ENCODE peak calls at places on chromosomes 13 and 19, in five cellular contexts. One of them, this sample, is unnamed.

GRCh38 chr19:47430041-47430802 is 10.9 kb upstream of the MEIS3 start:
- DNase-seq in IMR-90: peak
- DNase-seq in psoas muscle: no peak
- DNase-seq in H9: peak
- DNase-seq in cardiac muscle cell: peak
- DNase-seq in this sample: peak

GRCh38 chr13:43981091-43981490 is 101.4 kb downstream of the LACC1 start:
- DNase-seq in IMR-90: no peak
- DNase-seq in psoas muscle: no peak
- DNase-seq in H9: peak
- DNase-seq in cardiac muscle cell: no peak
- DNase-seq in this sample: no peak

GRCh38 chr13:50732712-50733111 is 110.8 kb downstream of the DLEU7 start:
- DNase-seq in IMR-90: peak
- DNase-seq in psoas muscle: no peak
- DNase-seq in H9: no peak
- DNase-seq in cardiac muscle cell: no peak
- DNase-seq in this sample: no peak

GRCh38 chr19:28303502-28303901 is 909.4 kb downstream of the UQCRFS1 start:
- DNase-seq in IMR-90: no peak
- DNase-seq in psoas muscle: no peak
- DNase-seq in H9: no peak
- DNase-seq in cardiac muscle cell: no peak
- DNase-seq in this sample: no peak

GRCh38 chr13:24050796-24051715 is 109.5 kb upstream of the SPATA13 start:
- DNase-seq in IMR-90: no peak
- DNase-seq in psoas muscle: no peak
- DNase-seq in H9: no peak
- DNase-seq in cardiac muscle cell: no peak
- DNase-seq in this sample: no peak

GRCh38 chr19:33900817-33901216 is 104.1 kb downstream of the KCTD15 start:
- DNase-seq in IMR-90: no peak
- DNase-seq in psoas muscle: no peak
- DNase-seq in H9: no peak
- DNase-seq in cardiac muscle cell: no peak
- DNase-seq in this sample: no peak

GRCh38 chr13:31161583-31162150 is at the start of gene HSPH1:
- DNase-seq in IMR-90: peak
- DNase-seq in psoas muscle: peak
- DNase-seq in H9: peak
- DNase-seq in cardiac muscle cell: peak
- DNase-seq in this sample: peak

GRCh38 chr13:101415358-101416174 is 742 bp downstream of the NALCN start:
- DNase-seq in IMR-90: no peak
- DNase-seq in psoas muscle: peak
- DNase-seq in H9: no peak
- DNase-seq in cardiac muscle cell: no peak
- DNase-seq in this sample: no peak

GRCh38 chr13:63124863-63125262 is 1709.2 kb upstream of the PCDH20 start:
- DNase-seq in IMR-90: peak
- DNase-seq in psoas muscle: no peak
- DNase-seq in H9: no peak
- DNase-seq in cardiac muscle cell: peak
- DNase-seq in this sample: no peak

GRCh38 chr13:79212064-79212619 is 193.9 kb downstream of the RBM26 start:
- DNase-seq in IMR-90: no peak
- DNase-seq in psoas muscle: no peak
- DNase-seq in H9: no peak
- DNase-seq in cardiac muscle cell: no peak
- DNase-seq in this sample: no peak

GRCh38 chr19:29680447-29680846 is 15.2 kb downstream of the PLEKHF1 start:
- DNase-seq in IMR-90: no peak
- DNase-seq in psoas muscle: peak
- DNase-seq in H9: no peak
- DNase-seq in cardiac muscle cell: no peak
- DNase-seq in this sample: peak

GRCh38 chr13:101875717-101876393 is 423.4 kb downstream of the ITGBL1 start:
- DNase-seq in IMR-90: peak
- DNase-seq in psoas muscle: no peak
- DNase-seq in H9: no peak
- DNase-seq in cardiac muscle cell: no peak
- DNase-seq in this sample: no peak

GRCh38 chr13:34076943-34077703 is 259.2 kb downstream of the RFC3 start:
- DNase-seq in IMR-90: peak
- DNase-seq in psoas muscle: no peak
- DNase-seq in H9: no peak
- DNase-seq in cardiac muscle cell: peak
- DNase-seq in this sample: no peak

GRCh38 chr13:46717275-46717674 is 79.7 kb downstream of the ESD start:
- DNase-seq in IMR-90: no peak
- DNase-seq in psoas muscle: no peak
- DNase-seq in H9: no peak
- DNase-seq in cardiac muscle cell: no peak
- DNase-seq in this sample: no peak

GRCh38 chr19:13817615-13818371 is 22.6 kb downstream of the ZSWIM4 start:
- DNase-seq in IMR-90: no peak
- DNase-seq in psoas muscle: no peak
- DNase-seq in H9: peak
- DNase-seq in cardiac muscle cell: peak
- DNase-seq in this sample: peak

GRCh38 chr19:47284324-47284899 is 9.7 kb downstream of the INAFM1 start:
- DNase-seq in IMR-90: peak
- DNase-seq in psoas muscle: no peak
- DNase-seq in H9: no peak
- DNase-seq in cardiac muscle cell: peak
- DNase-seq in this sample: no peak

GRCh38 chr19:56217039-56217949 is 15.2 kb downstream of the ZSCAN5C start:
- DNase-seq in IMR-90: peak
- DNase-seq in psoas muscle: no peak
- DNase-seq in H9: peak
- DNase-seq in cardiac muscle cell: no peak
- DNase-seq in this sample: no peak

GRCh38 chr13:58004761-58005160 is 373.2 kb downstream of the PCDH17 start:
- DNase-seq in IMR-90: no peak
- DNase-seq in psoas muscle: no peak
- DNase-seq in H9: no peak
- DNase-seq in cardiac muscle cell: no peak
- DNase-seq in this sample: no peak

GRCh38 chr13:112806761-112807652 is 117.2 kb downstream of the ATP11A start:
- DNase-seq in IMR-90: peak
- DNase-seq in psoas muscle: no peak
- DNase-seq in H9: no peak
- DNase-seq in cardiac muscle cell: no peak
- DNase-seq in this sample: no peak

GRCh38 chr13:112802808-112803207 is 113.0 kb downstream of the ATP11A start:
- DNase-seq in IMR-90: no peak
- DNase-seq in psoas muscle: no peak
- DNase-seq in H9: no peak
- DNase-seq in cardiac muscle cell: no peak
- DNase-seq in this sample: no peak

GRCh38 chr13:112803422-112803821 is 113.6 kb downstream of the ATP11A start:
- DNase-seq in IMR-90: no peak
- DNase-seq in psoas muscle: no peak
- DNase-seq in H9: no peak
- DNase-seq in cardiac muscle cell: no peak
- DNase-seq in this sample: no peak

GRCh38 chr13:112807653-112808376 is 118.0 kb downstream of the ATP11A start:
- DNase-seq in IMR-90: no peak
- DNase-seq in psoas muscle: no peak
- DNase-seq in H9: no peak
- DNase-seq in cardiac muscle cell: no peak
- DNase-seq in this sample: no peak

GRCh38 chr13:112804374-112804773 is 114.5 kb downstream of the ATP11A start:
- DNase-seq in IMR-90: no peak
- DNase-seq in psoas muscle: no peak
- DNase-seq in H9: no peak
- DNase-seq in cardiac muscle cell: peak
- DNase-seq in this sample: no peak
- H3K27ac ChIP-seq in IMR-90: no peak
- H3K27ac ChIP-seq in psoas muscle: no peak
- H3K27ac ChIP-seq in H9: no peak
- H3K27ac ChIP-seq in cardiac muscle cell: peak
- H3K27ac ChIP-seq in this sample: no peak

GRCh38 chr13:35916186-35916585 is 215.0 kb downstream of the DCLK1 start:
- DNase-seq in IMR-90: no peak
- DNase-seq in psoas muscle: no peak
- DNase-seq in H9: no peak
- DNase-seq in cardiac muscle cell: no peak
- DNase-seq in this sample: no peak
- H3K27ac ChIP-seq in IMR-90: no peak
- H3K27ac ChIP-seq in psoas muscle: no peak
- H3K27ac ChIP-seq in H9: no peak
- H3K27ac ChIP-seq in cardiac muscle cell: no peak
- H3K27ac ChIP-seq in this sample: no peak

GRCh38 chr19:18651300-18651699 is 14.5 kb downstream of the KLHL26 start:
- DNase-seq in IMR-90: no peak
- DNase-seq in psoas muscle: no peak
- DNase-seq in H9: no peak
- DNase-seq in cardiac muscle cell: no peak
- DNase-seq in this sample: no peak

GRCh38 chr19:18650048-18650435 is 13.2 kb downstream of the KLHL26 start:
- DNase-seq in IMR-90: peak
- DNase-seq in psoas muscle: peak
- DNase-seq in H9: no peak
- DNase-seq in cardiac muscle cell: no peak
- DNase-seq in this sample: no peak

GRCh38 chr19:18653853-18654252 is 17.0 kb downstream of the KLHL26 start:
- DNase-seq in IMR-90: no peak
- DNase-seq in psoas muscle: no peak
- DNase-seq in H9: no peak
- DNase-seq in cardiac muscle cell: no peak
- DNase-seq in this sample: no peak

GRCh38 chr19:18650468-18651001 is 13.7 kb downstream of the KLHL26 start:
- DNase-seq in IMR-90: peak
- DNase-seq in psoas muscle: peak
- DNase-seq in H9: no peak
- DNase-seq in cardiac muscle cell: no peak
- DNase-seq in this sample: no peak

GRCh38 chr19:18651738-18652137 is 14.9 kb downstream of the KLHL26 start:
- DNase-seq in IMR-90: no peak
- DNase-seq in psoas muscle: no peak
- DNase-seq in H9: no peak
- DNase-seq in cardiac muscle cell: no peak
- DNase-seq in this sample: no peak
- H3K27ac ChIP-seq in IMR-90: peak
- H3K27ac ChIP-seq in psoas muscle: peak
- H3K27ac ChIP-seq in H9: no peak
- H3K27ac ChIP-seq in cardiac muscle cell: no peak
- H3K27ac ChIP-seq in this sample: peak

GRCh38 chr19:11577451-11578341 is at the start of gene ACP5:
- DNase-seq in IMR-90: no peak
- DNase-seq in psoas muscle: no peak
- DNase-seq in H9: no peak
- DNase-seq in cardiac muscle cell: no peak
- DNase-seq in this sample: peak
- H3K27ac ChIP-seq in IMR-90: no peak
- H3K27ac ChIP-seq in psoas muscle: no peak
- H3K27ac ChIP-seq in H9: no peak
- H3K27ac ChIP-seq in cardiac muscle cell: no peak
- H3K27ac ChIP-seq in this sample: peak

GRCh38 chr19:53958168-53958571 is 4.6 kb upstream of the CACNG8 start:
- DNase-seq in IMR-90: no peak
- DNase-seq in psoas muscle: no peak
- DNase-seq in H9: peak
- DNase-seq in cardiac muscle cell: peak
- DNase-seq in this sample: peak
- H3K27ac ChIP-seq in IMR-90: no peak
- H3K27ac ChIP-seq in psoas muscle: no peak
- H3K27ac ChIP-seq in H9: no peak
- H3K27ac ChIP-seq in cardiac muscle cell: no peak
- H3K27ac ChIP-seq in this sample: no peak

DNA sequence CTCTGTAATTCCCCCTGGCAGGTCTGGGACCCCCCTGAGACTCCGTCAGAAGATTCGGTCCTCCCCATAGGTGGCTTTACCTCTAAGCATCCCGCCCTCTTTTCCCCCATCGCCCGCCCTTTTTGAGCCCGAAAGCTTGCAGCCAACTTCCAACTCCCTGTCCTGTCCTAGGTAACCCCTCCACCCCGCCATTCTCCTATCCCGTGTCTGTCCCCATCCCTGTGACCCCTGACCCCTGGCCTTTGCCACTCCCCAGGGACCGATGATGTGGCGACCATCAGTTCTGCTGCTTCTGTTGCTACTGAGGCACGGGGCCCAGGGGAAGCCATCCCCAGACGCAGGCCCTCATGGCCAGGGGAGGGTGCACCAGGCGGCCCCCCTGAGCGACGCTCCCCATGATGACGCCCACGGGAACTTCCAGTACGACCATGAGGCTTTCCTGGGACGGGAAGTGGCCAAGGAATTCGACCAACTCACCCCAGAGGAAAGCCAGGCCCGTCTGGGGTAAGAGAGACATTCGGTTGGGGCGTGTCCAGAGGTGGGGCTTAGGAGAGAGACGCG is 488 bp downstream of the RCN3 start:
- DNase-seq in IMR-90: peak
- DNase-seq in psoas muscle: peak
- DNase-seq in H9: no peak
- DNase-seq in cardiac muscle cell: no peak
- DNase-seq in this sample: no peak
- H3K27ac ChIP-seq in IMR-90: peak
- H3K27ac ChIP-seq in psoas muscle: peak
- H3K27ac ChIP-seq in H9: no peak
- H3K27ac ChIP-seq in cardiac muscle cell: no peak
- H3K27ac ChIP-seq in this sample: peak

GRCh38 chr13:40379794-40380608 is 286.4 kb downstream of the FOXO1 start:
- DNase-seq in IMR-90: no peak
- DNase-seq in psoas muscle: no peak
- DNase-seq in H9: no peak
- DNase-seq in cardiac muscle cell: no peak
- DNase-seq in this sample: no peak
- H3K27ac ChIP-seq in IMR-90: no peak
- H3K27ac ChIP-seq in psoas muscle: no peak
- H3K27ac ChIP-seq in H9: no peak
- H3K27ac ChIP-seq in cardiac muscle cell: no peak
- H3K27ac ChIP-seq in this sample: no peak

This sample was measured in upper lobe of left lung.